ENCODE peak calls at places on chromosomes 12 and 14, in ten cellular contexts. One of them, this sample, is unnamed.

GRCh38 chr12:9710584-9711375 is 22.1 kb downstream of the CLECL1 start:
- DNase-seq in DMS79 treated with DMSO at 0.1 percent for 48 hours: no peak
- DNase-seq in stimulated activated CD4-positive, alpha-beta T cell treated with anti-CD3 and anti-CD28 coated beads, Interleukin-15, amount 100 ng/mL, for 24 hours: no peak
- DNase-seq in amniotic stem cell: no peak
- DNase-seq in Right ventricle myocardium superior: no peak
- DNase-seq in naive B cell: no peak
- DNase-seq in occipital lobe: no peak
- DNase-seq in activated CD8-positive, alpha-beta T cell treated with anti-CD3 and anti-CD28 coated beads for 36 hours: no peak
- DNase-seq in fibroblast of gingiva: no peak
- DNase-seq in cardiac fibroblast: no peak
- DNase-seq in this sample: no peak

GRCh38 chr12:122836027-122836921 is 1.0 kb downstream of the HIP1R start:
- DNase-seq in stimulated activated CD4-positive, alpha-beta T cell treated with anti-CD3 and anti-CD28 coated beads, Interleukin-15, amount 100 ng/mL, for 24 hours: peak; percentile 58
- DNase-seq in DMS79 treated with DMSO at 0.1 percent for 48 hours: peak; percentile 76
- DNase-seq in activated CD8-positive, alpha-beta T cell treated with anti-CD3 and anti-CD28 coated beads for 36 hours: peak; percentile 77
- DNase-seq in Right ventricle myocardium superior: peak; percentile 42
- DNase-seq in naive B cell: peak; percentile 86
- DNase-seq in fibroblast of gingiva: no peak
- DNase-seq in cardiac fibroblast: peak; percentile 46
- DNase-seq in occipital lobe: no peak
- DNase-seq in amniotic stem cell: no peak
- DNase-seq in this sample: no peak

GRCh38 chr14:28603606-28604005 is 163.0 kb upstream of the FOXG1 start:
- DNase-seq in activated CD8-positive, alpha-beta T cell treated with anti-CD3 and anti-CD28 coated beads for 36 hours: no peak
- DNase-seq in DMS79 treated with DMSO at 0.1 percent for 48 hours: no peak
- DNase-seq in cardiac fibroblast: peak; percentile 48
- DNase-seq in amniotic stem cell: no peak
- DNase-seq in stimulated activated CD4-positive, alpha-beta T cell treated with anti-CD3 and anti-CD28 coated beads, Interleukin-15, amount 100 ng/mL, for 24 hours: no peak
- DNase-seq in fibroblast of gingiva: no peak
- DNase-seq in occipital lobe: no peak
- DNase-seq in naive B cell: no peak
- DNase-seq in Right ventricle myocardium superior: no peak
- DNase-seq in this sample: peak; percentile 14

GRCh38 chr14:54512393-54512792 is 2.7 kb downstream of the CGRRF1 start:
- DNase-seq in Right ventricle myocardium superior: no peak
- DNase-seq in activated CD8-positive, alpha-beta T cell treated with anti-CD3 and anti-CD28 coated beads for 36 hours: no peak
- DNase-seq in DMS79 treated with DMSO at 0.1 percent for 48 hours: no peak
- DNase-seq in stimulated activated CD4-positive, alpha-beta T cell treated with anti-CD3 and anti-CD28 coated beads, Interleukin-15, amount 100 ng/mL, for 24 hours: no peak
- DNase-seq in fibroblast of gingiva: no peak
- DNase-seq in naive B cell: no peak
- DNase-seq in amniotic stem cell: no peak
- DNase-seq in cardiac fibroblast: no peak
- DNase-seq in occipital lobe: no peak
- DNase-seq in this sample: no peak

GRCh38 chr12:53326460-53327185 is 5.2 kb upstream of the AAAS start:
- DNase-seq in activated CD8-positive, alpha-beta T cell treated with anti-CD3 and anti-CD28 coated beads for 36 hours: peak; percentile 23
- DNase-seq in fibroblast of gingiva: no peak
- DNase-seq in stimulated activated CD4-positive, alpha-beta T cell treated with anti-CD3 and anti-CD28 coated beads, Interleukin-15, amount 100 ng/mL, for 24 hours: no peak
- DNase-seq in DMS79 treated with DMSO at 0.1 percent for 48 hours: no peak
- DNase-seq in occipital lobe: no peak
- DNase-seq in cardiac fibroblast: no peak
- DNase-seq in naive B cell: no peak
- DNase-seq in amniotic stem cell: no peak
- DNase-seq in Right ventricle myocardium superior: no peak
- DNase-seq in this sample: no peak

GRCh38 chr14:51445001-51445390 is 204.9 kb downstream of the TMX1 start:
- DNase-seq in occipital lobe: no peak
- DNase-seq in cardiac fibroblast: peak; percentile 40
- DNase-seq in Right ventricle myocardium superior: no peak
- DNase-seq in amniotic stem cell: no peak
- DNase-seq in fibroblast of gingiva: no peak
- DNase-seq in DMS79 treated with DMSO at 0.1 percent for 48 hours: no peak
- DNase-seq in activated CD8-positive, alpha-beta T cell treated with anti-CD3 and anti-CD28 coated beads for 36 hours: no peak
- DNase-seq in stimulated activated CD4-positive, alpha-beta T cell treated with anti-CD3 and anti-CD28 coated beads, Interleukin-15, amount 100 ng/mL, for 24 hours: no peak
- DNase-seq in naive B cell: no peak
- DNase-seq in this sample: no peak

GRCh38 chr14:23361320-23361719 is 3.7 kb downstream of the EFS start:
- DNase-seq in amniotic stem cell: no peak
- DNase-seq in cardiac fibroblast: peak; percentile 36
- DNase-seq in DMS79 treated with DMSO at 0.1 percent for 48 hours: no peak
- DNase-seq in fibroblast of gingiva: peak; percentile 59
- DNase-seq in occipital lobe: no peak
- DNase-seq in Right ventricle myocardium superior: no peak
- DNase-seq in stimulated activated CD4-positive, alpha-beta T cell treated with anti-CD3 and anti-CD28 coated beads, Interleukin-15, amount 100 ng/mL, for 24 hours: no peak
- DNase-seq in naive B cell: no peak
- DNase-seq in activated CD8-positive, alpha-beta T cell treated with anti-CD3 and anti-CD28 coated beads for 36 hours: no peak
- DNase-seq in this sample: no peak

GRCh38 chr14:101202627-101203404 is 299.3 kb upstream of the RTL1 start:
- DNase-seq in fibroblast of gingiva: no peak
- DNase-seq in cardiac fibroblast: no peak
- DNase-seq in amniotic stem cell: no peak
- DNase-seq in stimulated activated CD4-positive, alpha-beta T cell treated with anti-CD3 and anti-CD28 coated beads, Interleukin-15, amount 100 ng/mL, for 24 hours: no peak
- DNase-seq in naive B cell: no peak
- DNase-seq in activated CD8-positive, alpha-beta T cell treated with anti-CD3 and anti-CD28 coated beads for 36 hours: no peak
- DNase-seq in DMS79 treated with DMSO at 0.1 percent for 48 hours: no peak
- DNase-seq in Right ventricle myocardium superior: no peak
- DNase-seq in occipital lobe: no peak
- DNase-seq in this sample: no peak

GRCh38 chr14:101196795-101197590 is 293.5 kb upstream of the RTL1 start:
- DNase-seq in cardiac fibroblast: no peak
- DNase-seq in Right ventricle myocardium superior: no peak
- DNase-seq in amniotic stem cell: no peak
- DNase-seq in occipital lobe: no peak
- DNase-seq in DMS79 treated with DMSO at 0.1 percent for 48 hours: no peak
- DNase-seq in naive B cell: no peak
- DNase-seq in stimulated activated CD4-positive, alpha-beta T cell treated with anti-CD3 and anti-CD28 coated beads, Interleukin-15, amount 100 ng/mL, for 24 hours: no peak
- DNase-seq in activated CD8-positive, alpha-beta T cell treated with anti-CD3 and anti-CD28 coated beads for 36 hours: no peak
- DNase-seq in fibroblast of gingiva: no peak
- DNase-seq in this sample: no peak

This sample was measured in retinal pigment epithelial cell.